ENCODE peak calls at places on chromosomes 13 and 19, in nine cellular contexts. One of them, this sample, is unnamed.

GRCh38 chr13:40060318-40061007 is 405.0 kb downstream of the COG6 start:
- DNase-seq in testis: peak; percentile 50
- DNase-seq in ovary: peak; percentile 83
- DNase-seq in HepG2: no peak
- DNase-seq in transverse colon: no peak
- DNase-seq in tibial nerve: peak; percentile 49
- DNase-seq in adrenal gland: no peak
- DNase-seq in right lobe of liver: no peak
- DNase-seq in uterus: peak; percentile 89
- DNase-seq in this sample: no peak

GRCh38 chr13:37148501-37148900 is 43.0 kb upstream of the CSNK1A1L start:
- DNase-seq in testis: no peak
- DNase-seq in ovary: no peak
- DNase-seq in HepG2: no peak
- DNase-seq in transverse colon: no peak
- DNase-seq in tibial nerve: no peak
- DNase-seq in adrenal gland: no peak
- DNase-seq in right lobe of liver: no peak
- DNase-seq in uterus: no peak
- DNase-seq in this sample: no peak

GRCh38 chr13:65985632-65986031 is 1244.5 kb downstream of the PCDH9 start:
- DNase-seq in testis: peak; percentile 17
- DNase-seq in ovary: no peak
- DNase-seq in HepG2: peak; percentile 16
- DNase-seq in transverse colon: no peak
- DNase-seq in tibial nerve: no peak
- DNase-seq in adrenal gland: no peak
- DNase-seq in right lobe of liver: no peak
- DNase-seq in uterus: no peak
- DNase-seq in this sample: no peak

GRCh38 chr19:31629936-31630335 is 280.7 kb upstream of the TSHZ3 start:
- DNase-seq in testis: no peak
- DNase-seq in ovary: no peak
- DNase-seq in HepG2: no peak
- DNase-seq in transverse colon: no peak
- DNase-seq in tibial nerve: no peak
- DNase-seq in adrenal gland: no peak
- DNase-seq in right lobe of liver: no peak
- DNase-seq in uterus: no peak
- DNase-seq in this sample: no peak

GRCh38 chr13:20703785-20704458 is 423 bp downstream of the IL17D start:
- DNase-seq in testis: peak; percentile 77
- DNase-seq in ovary: peak; percentile 80
- DNase-seq in HepG2: peak; percentile 58
- DNase-seq in transverse colon: peak; percentile 87
- DNase-seq in tibial nerve: no peak
- DNase-seq in adrenal gland: peak; percentile 75
- DNase-seq in right lobe of liver: peak; percentile 75
- DNase-seq in uterus: peak; percentile 53
- DNase-seq in this sample: peak; percentile 91

GRCh38 chr13:47800593-47800992 is 200.5 kb downstream of the SUCLA2 start:
- DNase-seq in testis: no peak
- DNase-seq in ovary: no peak
- DNase-seq in HepG2: no peak
- DNase-seq in transverse colon: no peak
- DNase-seq in tibial nerve: no peak
- DNase-seq in adrenal gland: no peak
- DNase-seq in right lobe of liver: no peak
- DNase-seq in uterus: no peak
- DNase-seq in this sample: no peak

GRCh38 chr19:43743059-43743458 is 11.7 kb downstream of the SMG9 start:
- DNase-seq in testis: no peak
- DNase-seq in ovary: no peak
- DNase-seq in HepG2: no peak
- DNase-seq in transverse colon: no peak
- DNase-seq in tibial nerve: no peak
- DNase-seq in adrenal gland: no peak
- DNase-seq in right lobe of liver: no peak
- DNase-seq in uterus: no peak
- DNase-seq in this sample: no peak

GRCh38 chr19:2491130-2491801 is 15.3 kb downstream of the GADD45B start:
- DNase-seq in testis: no peak
- DNase-seq in ovary: no peak
- DNase-seq in HepG2: no peak
- DNase-seq in transverse colon: peak; percentile 96
- DNase-seq in tibial nerve: no peak
- DNase-seq in adrenal gland: no peak
- DNase-seq in right lobe of liver: peak; percentile 89
- DNase-seq in uterus: peak; percentile 39
- DNase-seq in this sample: no peak

GRCh38 chr19:38666662-38667448 is 19.4 kb downstream of the ACTN4 start:
- DNase-seq in testis: no peak
- DNase-seq in ovary: no peak
- DNase-seq in HepG2: no peak
- DNase-seq in transverse colon: peak; percentile 47
- DNase-seq in tibial nerve: no peak
- DNase-seq in adrenal gland: peak; percentile 73
- DNase-seq in right lobe of liver: no peak
- DNase-seq in uterus: no peak
- DNase-seq in this sample: no peak

GRCh38 chr19:29476528-29476927 is 49.3 kb upstream of the VSTM2B start:
- DNase-seq in testis: no peak
- DNase-seq in ovary: no peak
- DNase-seq in HepG2: no peak
- DNase-seq in transverse colon: no peak
- DNase-seq in tibial nerve: no peak
- DNase-seq in adrenal gland: no peak
- DNase-seq in right lobe of liver: no peak
- DNase-seq in uterus: no peak
- DNase-seq in this sample: no peak

GRCh38 chr13:40668335-40668734 is 1.9 kb upstream of the FOXO1 start:
- DNase-seq in testis: peak; percentile 33
- DNase-seq in ovary: no peak
- DNase-seq in HepG2: peak; percentile 54
- DNase-seq in transverse colon: peak; percentile 50
- DNase-seq in tibial nerve: peak; percentile 63
- DNase-seq in adrenal gland: no peak
- DNase-seq in right lobe of liver: no peak
- DNase-seq in uterus: peak; percentile 54
- DNase-seq in this sample: peak; percentile 75

GRCh38 chr19:51931921-51932320 is 4.6 kb downstream of the ZNF613 start:
- DNase-seq in testis: no peak
- DNase-seq in ovary: no peak
- DNase-seq in HepG2: no peak
- DNase-seq in transverse colon: no peak
- DNase-seq in tibial nerve: no peak
- DNase-seq in adrenal gland: no peak
- DNase-seq in right lobe of liver: no peak
- DNase-seq in uterus: no peak
- DNase-seq in this sample: no peak

GRCh38 chr19:44356383-44357111 is at the start of gene ZNF112:
- DNase-seq in testis: peak; percentile 96
- DNase-seq in ovary: peak; percentile 83
- DNase-seq in HepG2: peak; percentile 94
- DNase-seq in transverse colon: peak; percentile 90
- DNase-seq in tibial nerve: peak; percentile 82
- DNase-seq in adrenal gland: peak; percentile 89
- DNase-seq in right lobe of liver: peak; percentile 88
- DNase-seq in uterus: peak; percentile 89
- DNase-seq in this sample: peak; percentile 92

GRCh38 chr19:56199686-56200085 is 2.1 kb upstream of the ZSCAN5B start:
- DNase-seq in testis: no peak
- DNase-seq in ovary: no peak
- DNase-seq in HepG2: peak; percentile 17
- DNase-seq in transverse colon: no peak
- DNase-seq in tibial nerve: no peak
- DNase-seq in adrenal gland: no peak
- DNase-seq in right lobe of liver: no peak
- DNase-seq in uterus: no peak
- DNase-seq in this sample: no peak

GRCh38 chr13:30874561-30874960 is 31.5 kb upstream of the MEDAG start:
- DNase-seq in testis: no peak
- DNase-seq in ovary: no peak
- DNase-seq in HepG2: no peak
- DNase-seq in transverse colon: no peak
- DNase-seq in tibial nerve: no peak
- DNase-seq in adrenal gland: no peak
- DNase-seq in right lobe of liver: no peak
- DNase-seq in uterus: no peak
- DNase-seq in this sample: no peak

GRCh38 chr13:33303885-33304284 is 18.3 kb upstream of the STARD13 start:
- DNase-seq in testis: no peak
- DNase-seq in ovary: no peak
- DNase-seq in HepG2: no peak
- DNase-seq in transverse colon: no peak
- DNase-seq in tibial nerve: no peak
- DNase-seq in adrenal gland: no peak
- DNase-seq in right lobe of liver: no peak
- DNase-seq in uterus: no peak
- DNase-seq in this sample: no peak

GRCh38 chr19:18594824-18595373 is 6.3 kb downstream of the REX1BD start:
- DNase-seq in testis: no peak
- DNase-seq in ovary: peak; percentile 45
- DNase-seq in HepG2: no peak
- DNase-seq in transverse colon: no peak
- DNase-seq in tibial nerve: no peak
- DNase-seq in adrenal gland: no peak
- DNase-seq in right lobe of liver: no peak
- DNase-seq in uterus: no peak
- DNase-seq in this sample: no peak

DNA sequence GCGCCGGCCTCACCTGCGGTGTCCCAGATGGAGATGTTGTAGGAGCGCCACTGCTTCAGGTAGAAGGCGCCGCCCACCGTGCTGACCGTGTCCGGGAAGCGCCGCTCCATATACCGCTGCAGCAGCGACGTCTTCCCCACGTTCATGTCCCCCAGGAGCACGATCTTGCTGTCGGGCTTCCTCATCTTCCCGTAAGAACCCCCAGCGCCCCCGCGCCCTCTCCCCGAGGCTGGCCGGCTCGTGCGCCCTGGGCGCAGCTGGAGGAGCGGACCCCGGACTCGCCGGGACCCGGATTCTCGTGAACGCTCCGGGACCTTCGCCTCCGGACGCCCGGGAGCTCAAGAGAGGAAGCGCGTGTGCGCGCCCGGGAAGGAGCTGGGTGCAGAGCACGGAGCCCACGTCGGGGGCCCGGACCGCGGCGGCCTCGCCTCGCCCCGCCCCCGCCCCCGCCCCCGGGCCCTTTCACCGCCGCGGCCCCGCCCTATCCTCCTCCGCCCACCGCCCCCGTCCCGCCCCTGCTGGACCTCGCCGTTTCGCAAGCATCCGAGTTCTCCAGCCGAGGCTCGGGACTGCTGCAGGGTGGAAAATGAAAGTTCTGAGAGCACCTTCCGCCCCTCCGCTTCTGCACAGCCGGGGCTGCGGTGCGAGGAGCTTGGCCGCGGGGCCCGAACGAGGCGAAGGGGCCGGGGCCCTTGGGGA is at the start of gene RAB20:
- DNase-seq in testis: peak; percentile 93
- DNase-seq in ovary: peak; percentile 88
- DNase-seq in HepG2: peak; percentile 80
- DNase-seq in transverse colon: peak; percentile 92
- DNase-seq in tibial nerve: peak; percentile 87
- DNase-seq in adrenal gland: peak; percentile 91
- DNase-seq in right lobe of liver: peak; percentile 95
- DNase-seq in uterus: peak; percentile 86
- DNase-seq in this sample: peak; percentile 93
- TF ChIP-seq POLR2A in testis: no peak
- TF ChIP-seq POLR2A in ovary: peak; percentile 22
- TF ChIP-seq POLR2A in HepG2: peak; percentile 65
- TF ChIP-seq POLR2A in transverse colon: peak; percentile 87
- TF ChIP-seq POLR2A in tibial nerve: no peak
- TF ChIP-seq POLR2A in adrenal gland: peak; percentile 87
- TF ChIP-seq POLR2A in right lobe of liver: peak; percentile 79
- TF ChIP-seq POLR2A in uterus: peak; percentile 57
- TF ChIP-seq POLR2A in this sample: peak; percentile 80

DNA sequence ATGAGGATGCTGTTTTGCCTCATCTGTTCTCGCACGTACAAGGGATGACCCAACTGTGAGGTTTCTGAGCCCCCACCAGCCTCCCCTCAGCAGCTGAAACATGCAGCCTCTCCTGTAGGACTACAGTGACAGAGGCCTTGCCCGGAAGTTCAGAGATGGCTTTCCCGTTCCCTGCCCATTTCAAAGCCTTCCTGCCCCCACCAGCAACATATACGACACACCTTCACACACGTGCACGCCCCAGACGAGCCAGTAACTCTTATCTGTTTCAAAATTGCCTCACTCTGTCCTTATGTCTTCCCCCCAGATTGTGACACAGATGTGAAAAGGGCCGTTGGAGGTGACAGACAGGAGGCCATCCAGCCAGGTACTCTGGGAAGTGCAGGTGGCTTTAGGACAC is 95.8 kb downstream of the RAB20 start:
- DNase-seq in testis: no peak
- DNase-seq in ovary: no peak
- DNase-seq in HepG2: no peak
- DNase-seq in transverse colon: no peak
- DNase-seq in tibial nerve: no peak
- DNase-seq in adrenal gland: no peak
- DNase-seq in right lobe of liver: no peak
- DNase-seq in uterus: no peak
- DNase-seq in this sample: no peak
- H3K36me3 ChIP-seq in testis: no peaks in the 10 kb centered on the region
- H3K36me3 ChIP-seq in ovary: no peaks in the 10 kb centered on the region
- H3K36me3 ChIP-seq in HepG2: no peaks in the 10 kb centered on the region
- H3K36me3 ChIP-seq in transverse colon: no peaks in the 10 kb centered on the region
- H3K36me3 ChIP-seq in tibial nerve: peaks cover 100% of the 10 kb centered on the region
- H3K36me3 ChIP-seq in adrenal gland: peaks cover 35% of the 10 kb centered on the region
- H3K36me3 ChIP-seq in right lobe of liver: no peaks in the 10 kb centered on the region
- H3K36me3 ChIP-seq in uterus: no peaks in the 10 kb centered on the region
- H3K36me3 ChIP-seq in this sample: peaks cover 23% of the 10 kb centered on the region

DNA sequence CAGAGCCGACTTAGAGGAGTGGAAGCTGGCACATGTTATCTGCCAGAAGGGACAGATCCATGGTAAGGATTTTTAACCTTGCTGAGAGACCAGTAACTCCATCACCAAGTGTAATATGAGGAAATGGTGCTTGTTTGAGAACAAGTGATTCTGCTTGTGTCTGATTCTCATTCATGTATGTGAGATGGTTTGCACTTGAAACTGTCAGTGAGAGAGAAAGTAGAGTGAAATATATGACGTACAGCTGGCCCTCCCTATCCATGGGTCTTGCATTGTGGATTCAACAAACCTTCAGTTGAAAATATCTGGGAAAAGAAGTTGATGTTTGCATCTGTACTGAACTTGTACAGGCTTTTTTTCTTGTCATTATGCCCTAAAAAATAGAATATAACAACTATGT is 2.0 kb upstream of the ZNF461 start:
- DNase-seq in testis: no peak
- DNase-seq in ovary: no peak
- DNase-seq in HepG2: no peak
- DNase-seq in transverse colon: no peak
- DNase-seq in tibial nerve: no peak
- DNase-seq in adrenal gland: no peak
- DNase-seq in right lobe of liver: no peak
- DNase-seq in uterus: no peak
- DNase-seq in this sample: no peak
- H3K4me3 ChIP-seq in testis: no peak overlapping the region
- H3K4me3 ChIP-seq in ovary: no peak overlapping the region
- H3K4me3 ChIP-seq in HepG2: no peak overlapping the region
- H3K4me3 ChIP-seq in transverse colon: no peak overlapping the region
- H3K4me3 ChIP-seq in tibial nerve: no peak overlapping the region
- H3K4me3 ChIP-seq in adrenal gland: no peak overlapping the region
- H3K4me3 ChIP-seq in right lobe of liver: no peak overlapping the region
- H3K4me3 ChIP-seq in uterus: no peak overlapping the region
- H3K4me3 ChIP-seq in this sample: no peak overlapping the region

GRCh38 chr19:37594064-37594981 is at the start of the genes ZNF540 and ZNF571:
- DNase-seq in testis: peak; percentile 99
- DNase-seq in ovary: peak; percentile 94
- DNase-seq in HepG2: peak; percentile 90
- DNase-seq in transverse colon: peak; percentile 95
- DNase-seq in tibial nerve: peak; percentile 93
- DNase-seq in adrenal gland: peak; percentile 95
- DNase-seq in right lobe of liver: peak; percentile 95
- DNase-seq in uterus: peak; percentile 93
- DNase-seq in this sample: peak; percentile 95
- TF ChIP-seq POLR2A in testis: peak; percentile 6
- TF ChIP-seq POLR2A in ovary: peak; percentile 63
- TF ChIP-seq POLR2A in HepG2: peak; percentile 48
- TF ChIP-seq POLR2A in transverse colon: peak; percentile 58
- TF ChIP-seq POLR2A in tibial nerve: peak; percentile 61
- TF ChIP-seq POLR2A in adrenal gland: peak; percentile 90
- TF ChIP-seq POLR2A in right lobe of liver: peak; percentile 57
- TF ChIP-seq POLR2A in uterus: peak; percentile 59
- TF ChIP-seq POLR2A in this sample: peak; percentile 43

This sample was measured in Peyer's patch.